ENCODE peak calls at places on chromosomes 4 and X, in ten cellular contexts. T is esophagus squamous epithelium; X is Peyer's patch; P is AG04450; J is GM12864; M is neural progenitor cell; L is BE2C; G is CD8-positive, alpha-beta T cell; O is tibial artery; N is GM23338. W is an unnamed sample.

GRCh38 chr4:146192060-146192459 is 16.5 kb downstream of the LSM6 start:
- DNase-seq in L (no peak), T (no peak), N (peak; percentile 21), O (no peak), G (no peak), M (no peak), J (no peak), P (no peak), X (peak; percentile 77), W (no peak)

GRCh38 chr4:1900624-1901023 is 29.4 kb downstream of the NSD2 start:
- DNase-seq in G (no peak), M (no peak), T (no peak), J (no peak), X (no peak), P (no peak), L (no peak), O (no peak), N (no peak), W (no peak)

GRCh38 chr4:184355111-184355604 is 119.2 kb downstream of the IRF2 start:
- DNase-seq in M (no peak), T (peak; percentile 3), J (peak; percentile 70), N (no peak), P (peak; percentile 54), O (peak; percentile 80), L (peak; percentile 35), G (peak; percentile 33), X (no peak), W (peak; percentile 40)

GRCh38 chr4:113740857-113741379 is 20.6 kb downstream of the CAMK2D start:
- DNase-seq in O (no peak), M (no peak), X (peak; percentile 41), L (no peak), G (no peak), J (no peak), P (no peak), N (no peak), T (no peak), W (no peak)

GRCh38 chr4:148016063-148016637 is 284.3 kb downstream of the ARHGAP10 start:
- DNase-seq in T (no peak), N (no peak), L (no peak), J (no peak), O (no peak), P (no peak), M (no peak), X (no peak), G (no peak), W (no peak)

GRCh38 chrX:12080265-12080664 is 58.0 kb upstream of the FRMPD4 start:
- DNase-seq in T (no peak), N (peak; percentile 72), J (no peak), O (no peak), X (no peak), M (peak; percentile 52), G (no peak), L (no peak), P (peak; percentile 7), W (peak; percentile 2)

GRCh38 chrX:12956704-12957541 is 18.0 kb upstream of the TMSB4X start:
- DNase-seq in P (no peak), N (peak; percentile 41), J (no peak), T (no peak), X (peak; percentile 88), G (peak; percentile 77), M (no peak), L (no peak), O (no peak), W (no peak)

GRCh38 chr4:148090503-148091476 is 351.4 kb downstream of the NR3C2 start:
- DNase-seq in O (no peak), N (no peak), G (no peak), L (no peak), M (no peak), X (no peak), P (no peak), J (no peak), T (no peak), W (no peak)

GRCh38 chr4:18938343-18939109 is 917.0 kb upstream of the LCORL start:
- DNase-seq in P (no peak), O (no peak), G (no peak), J (no peak), M (no peak), L (no peak), X (no peak), N (no peak), T (no peak), W (no peak)

GRCh38 chr4:2261853-2262144 is at the start of gene MXD4:
- DNase-seq in M (no peak), L (no peak), J (no peak), P (no peak), G (no peak), N (no peak), X (no peak), O (no peak), T (no peak), W (no peak)

DNA sequence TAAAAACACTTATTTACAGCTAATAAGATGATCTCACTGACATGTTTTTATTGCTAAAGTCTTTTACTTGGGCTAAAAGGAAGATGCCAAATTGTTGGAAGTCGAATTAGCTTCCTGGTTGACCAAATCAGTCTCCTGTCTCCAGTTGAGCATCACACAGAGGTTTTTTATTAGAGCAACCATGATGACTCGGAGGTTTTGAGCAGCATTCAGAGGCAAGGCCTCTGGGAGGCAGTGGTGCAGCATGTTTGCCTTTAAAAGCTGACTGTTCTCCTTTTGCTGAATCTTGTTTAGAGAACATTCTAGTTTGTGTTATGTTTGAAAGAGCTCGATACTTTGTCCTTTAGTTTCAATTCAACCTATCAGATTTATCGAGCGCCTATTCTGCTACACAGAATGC is 2.1 kb downstream of the UCHL1 start:
- DNase-seq in G (no peak), M (peak; percentile 69), N (peak; percentile 63), J (no peak), L (peak; percentile 61), P (peak; percentile 53), X (no peak), T (no peak), O (no peak), W (peak; percentile 16)
- H3K4me3 ChIP-seq in G (no peak overlapping the region), M (peak overlapping the region; percentile 94), N (peak overlapping the region; percentile 65), J (peak overlapping the region; percentile 87), L (peak overlapping the region; percentile 88), P (peak overlapping the region; percentile 90), X (no peak overlapping the region), T (no peak overlapping the region), O (no peak overlapping the region), W (peak overlapping the region; percentile 74)

GRCh38 chrX:72128881-72129280 is 2.8 kb downstream of the RTL5 start:
- DNase-seq in L (peak; percentile 47), T (no peak), J (no peak), G (no peak), O (no peak), M (peak; percentile 34), X (no peak), P (no peak), N (peak; percentile 58), W (no peak)
- TF ChIP-seq CTCF in L (peak; percentile 53), T (peak; percentile 28), J (peak; percentile 30), G (peak; percentile 21), O (peak; percentile 30), M (peak; percentile 43), X (no peak), P (peak; percentile 38), N (peak; percentile 59), W (peak; percentile 35)

GRCh38 chrX:69504626-69505612 is 793 bp downstream of the NALF2 start:
- DNase-seq in L (no peak), J (no peak), N (peak; percentile 6), T (no peak), O (no peak), P (no peak), M (peak; percentile 55), G (no peak), X (no peak), W (no peak)

GRCh38 chrX:69508610-69509009 is 4.5 kb downstream of the NALF2 start:
- DNase-seq in P (no peak), X (no peak), G (no peak), T (no peak), O (no peak), J (no peak), L (no peak), M (no peak), N (no peak), W (no peak)

GRCh38 chrX:69507500-69507789 is 3.3 kb downstream of the NALF2 start:
- DNase-seq in T (no peak), M (no peak), X (no peak), G (no peak), O (no peak), P (no peak), N (no peak), L (no peak), J (no peak), W (no peak)

GRCh38 chrX:69505772-69506616 is 1.9 kb downstream of the NALF2 start:
- DNase-seq in N (peak; percentile 12), L (no peak), T (no peak), J (no peak), M (peak; percentile 7), P (no peak), O (no peak), G (no peak), X (no peak), W (no peak)

DNA sequence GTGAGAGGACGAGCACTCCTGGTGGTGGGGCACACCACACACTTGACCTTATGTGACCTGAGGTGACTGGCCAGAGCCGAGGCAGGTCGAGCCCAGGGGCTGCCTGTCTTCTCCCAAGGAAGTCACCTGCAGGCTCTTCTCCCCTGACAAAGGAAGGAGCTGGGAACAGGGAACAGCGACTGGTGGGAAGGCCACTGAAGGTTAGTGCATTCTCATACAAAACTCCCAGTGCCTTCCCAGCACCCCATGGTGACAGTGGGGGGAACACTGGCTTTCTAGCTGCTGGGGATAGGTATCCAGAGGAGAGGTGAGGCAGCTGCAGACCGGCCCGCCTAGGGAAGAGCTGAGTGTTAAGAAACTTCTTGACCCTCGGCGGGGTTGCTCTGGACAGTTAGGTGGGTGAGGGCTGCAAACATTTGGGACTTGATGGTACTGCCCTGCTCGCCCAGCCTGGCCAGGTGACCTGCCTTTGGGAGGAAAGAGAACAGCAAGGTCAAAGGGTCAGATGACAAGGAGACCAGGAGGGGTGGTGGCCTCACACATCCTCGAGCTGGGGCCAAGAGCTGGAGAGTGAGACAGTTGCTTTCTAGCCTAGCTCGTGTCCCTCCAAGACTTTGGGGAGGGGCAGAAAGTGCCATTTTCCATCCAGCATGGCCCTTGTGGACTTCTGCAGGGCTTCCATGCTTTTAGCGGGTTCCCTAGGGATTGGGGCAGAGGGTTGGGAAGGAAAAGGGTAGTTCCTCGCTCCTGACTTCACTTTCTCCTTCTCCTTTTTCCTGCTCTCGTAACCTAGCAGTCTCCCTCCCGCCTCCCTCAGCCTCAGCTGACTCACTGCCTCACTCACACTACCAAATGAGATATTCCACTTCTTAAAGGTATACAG is 2.7 kb downstream of the NALF2 start:
- DNase-seq in G (no peak), N (no peak), L (no peak), P (no peak), O (no peak), T (no peak), X (no peak), J (no peak), M (no peak), W (no peak)
- H3K4me3 ChIP-seq in G (no peak overlapping the region), N (peak overlapping the region; percentile 61), L (no peak overlapping the region), P (no peak overlapping the region), O (no peak overlapping the region), T (no peak overlapping the region), X (no peak overlapping the region), J (no peak overlapping the region), M (peak overlapping the region; percentile 70), W (no peak overlapping the region)

GRCh38 chrX:6293716-6294115 is 65.0 kb upstream of the NLGN4X start:
- DNase-seq in G (no peak), X (no peak), L (no peak), M (no peak), P (no peak), T (no peak), N (no peak), O (no peak), J (no peak), W (no peak)

GRCh38 chrX:6291444-6291843 is 62.8 kb upstream of the NLGN4X start:
- DNase-seq in X (no peak), N (no peak), L (no peak), M (no peak), T (no peak), J (no peak), O (no peak), G (no peak), P (no peak), W (no peak)

GRCh38 chrX:6292599-6292998 is 63.9 kb upstream of the NLGN4X start:
- DNase-seq in X (no peak), M (peak; percentile 28), G (no peak), J (no peak), N (peak; percentile 42), P (no peak), T (no peak), O (no peak), L (no peak), W (no peak)
- TF ChIP-seq CTCF in X (no peak), M (peak; percentile 40), G (no peak), J (no peak), N (peak; percentile 41), P (no peak), T (no peak), O (no peak), L (no peak), W (no peak)

W was measured in AG04449.